ENCODE peak calls at places on chromosomes 3 and 15, in five cellular contexts. One of them, this sample, is unnamed.

GRCh38 chr15:91291673-91292072 is 191.6 kb downstream of the SV2B start:
- DNase-seq in DND-41: no peak
- DNase-seq in left ventricle myocardium inferior: no peak
- DNase-seq in CD8-positive, alpha-beta memory T cell: no peak
- DNase-seq in sigmoid colon: no peak
- DNase-seq in this sample: no peak

GRCh38 chr3:67349551-67350174 is 304.7 kb downstream of the SUCLG2 start:
- DNase-seq in CD8-positive, alpha-beta memory T cell: no peak
- DNase-seq in left ventricle myocardium inferior: no peak
- DNase-seq in DND-41: no peak
- DNase-seq in sigmoid colon: no peak
- DNase-seq in this sample: no peak

GRCh38 chr3:98013428-98014349 is 21.4 kb downstream of the GABRR3 start:
- DNase-seq in sigmoid colon: no peak
- DNase-seq in DND-41: no peak
- DNase-seq in CD8-positive, alpha-beta memory T cell: no peak
- DNase-seq in left ventricle myocardium inferior: no peak
- DNase-seq in this sample: no peak

GRCh38 chr15:31471731-31472430 is 145.2 kb downstream of the KLF13 start:
- DNase-seq in sigmoid colon: no peak
- DNase-seq in DND-41: no peak
- DNase-seq in left ventricle myocardium inferior: no peak
- DNase-seq in CD8-positive, alpha-beta memory T cell: no peak
- DNase-seq in this sample: no peak

GRCh38 chr3:193851941-193852674 is 259.1 kb downstream of the OPA1 start:
- DNase-seq in CD8-positive, alpha-beta memory T cell: no peak
- DNase-seq in sigmoid colon: no peak
- DNase-seq in DND-41: no peak
- DNase-seq in left ventricle myocardium inferior: no peak
- DNase-seq in this sample: no peak

GRCh38 chr3:4529901-4530588 is 36.9 kb downstream of the ITPR1 start:
- DNase-seq in left ventricle myocardium inferior: no peak
- DNase-seq in CD8-positive, alpha-beta memory T cell: no peak
- DNase-seq in DND-41: no peak
- DNase-seq in sigmoid colon: no peak
- DNase-seq in this sample: no peak

GRCh38 chr15:52183562-52184173 is 7.5 kb downstream of the GNB5 start:
- DNase-seq in sigmoid colon: no peak
- DNase-seq in left ventricle myocardium inferior: no peak
- DNase-seq in DND-41: no peak
- DNase-seq in CD8-positive, alpha-beta memory T cell: no peak
- DNase-seq in this sample: no peak

GRCh38 chr15:39429898-39430357 is 151.0 kb upstream of the THBS1 start:
- DNase-seq in CD8-positive, alpha-beta memory T cell: no peak
- DNase-seq in sigmoid colon: no peak
- DNase-seq in DND-41: no peak
- DNase-seq in left ventricle myocardium inferior: no peak
- DNase-seq in this sample: no peak

GRCh38 chr15:31487811-31488436 is 161.3 kb downstream of the KLF13 start:
- DNase-seq in left ventricle myocardium inferior: no peak
- DNase-seq in sigmoid colon: no peak
- DNase-seq in CD8-positive, alpha-beta memory T cell: no peak
- DNase-seq in DND-41: no peak
- DNase-seq in this sample: no peak

GRCh38 chr15:88740356-88740755 is 62.9 kb upstream of the ACAN start:
- DNase-seq in left ventricle myocardium inferior: no peak
- DNase-seq in sigmoid colon: no peak
- DNase-seq in CD8-positive, alpha-beta memory T cell: no peak
- DNase-seq in DND-41: no peak
- DNase-seq in this sample: no peak

GRCh38 chr3:14297784-14298236 is 104.6 kb upstream of the SLC6A6 start:
- DNase-seq in CD8-positive, alpha-beta memory T cell: no peak
- DNase-seq in DND-41: no peak
- DNase-seq in sigmoid colon: peak; percentile 80
- DNase-seq in left ventricle myocardium inferior: peak; percentile 44
- DNase-seq in this sample: no peak

GRCh38 chr3:185796431-185797107 is 28.3 kb downstream of the IGF2BP2 start:
- DNase-seq in DND-41: no peak
- DNase-seq in sigmoid colon: no peak
- DNase-seq in left ventricle myocardium inferior: no peak
- DNase-seq in CD8-positive, alpha-beta memory T cell: no peak
- DNase-seq in this sample: no peak

GRCh38 chr3:27105904-27106303 is 263.3 kb downstream of the NEK10 start:
- DNase-seq in DND-41: no peak
- DNase-seq in sigmoid colon: no peak
- DNase-seq in CD8-positive, alpha-beta memory T cell: no peak
- DNase-seq in left ventricle myocardium inferior: no peak
- DNase-seq in this sample: no peak

GRCh38 chr3:142065344-142065743 is 84.0 kb downstream of the TFDP2 start:
- DNase-seq in CD8-positive, alpha-beta memory T cell: no peak
- DNase-seq in DND-41: no peak
- DNase-seq in sigmoid colon: no peak
- DNase-seq in left ventricle myocardium inferior: no peak
- DNase-seq in this sample: no peak

GRCh38 chr15:77650285-77650684 is 17.6 kb upstream of the LINGO1 start:
- DNase-seq in left ventricle myocardium inferior: no peak
- DNase-seq in sigmoid colon: no peak
- DNase-seq in DND-41: peak; percentile 20
- DNase-seq in CD8-positive, alpha-beta memory T cell: no peak
- DNase-seq in this sample: no peak

GRCh38 chr3:170839518-170840100 is 30.4 kb downstream of the RPL22L1 start:
- DNase-seq in CD8-positive, alpha-beta memory T cell: no peak
- DNase-seq in DND-41: no peak
- DNase-seq in left ventricle myocardium inferior: no peak
- DNase-seq in sigmoid colon: no peak
- DNase-seq in this sample: no peak

GRCh38 chr3:170997966-170998913 is 28.3 kb downstream of the SLC2A2 start:
- DNase-seq in DND-41: no peak
- DNase-seq in sigmoid colon: no peak
- DNase-seq in CD8-positive, alpha-beta memory T cell: no peak
- DNase-seq in left ventricle myocardium inferior: no peak
- DNase-seq in this sample: no peak

GRCh38 chr3:187845826-187846225 is 100.6 kb upstream of the BCL6 start:
- DNase-seq in left ventricle myocardium inferior: no peak
- DNase-seq in sigmoid colon: no peak
- DNase-seq in CD8-positive, alpha-beta memory T cell: no peak
- DNase-seq in DND-41: no peak
- DNase-seq in this sample: no peak

GRCh38 chr15:66771351-66771650 is 69.3 kb downstream of the SMAD6 start:
- DNase-seq in sigmoid colon: no peak
- DNase-seq in left ventricle myocardium inferior: no peak
- DNase-seq in CD8-positive, alpha-beta memory T cell: no peak
- DNase-seq in DND-41: no peak
- DNase-seq in this sample: no peak

GRCh38 chr15:45199136-45199810 is 11.5 kb upstream of the SHF start:
- DNase-seq in left ventricle myocardium inferior: no peak
- DNase-seq in DND-41: peak; percentile 37
- DNase-seq in sigmoid colon: no peak
- DNase-seq in CD8-positive, alpha-beta memory T cell: peak; percentile 10
- DNase-seq in this sample: peak; percentile 48

GRCh38 chr3:59566481-59566975 is 516.7 kb upstream of the CFAP20DC start:
- DNase-seq in CD8-positive, alpha-beta memory T cell: no peak
- DNase-seq in sigmoid colon: no peak
- DNase-seq in left ventricle myocardium inferior: no peak
- DNase-seq in DND-41: no peak
- DNase-seq in this sample: no peak

GRCh38 chr3:41794748-41795589 is 166.9 kb downstream of the ULK4 start:
- DNase-seq in DND-41: no peak
- DNase-seq in left ventricle myocardium inferior: no peak
- DNase-seq in CD8-positive, alpha-beta memory T cell: no peak
- DNase-seq in sigmoid colon: no peak
- DNase-seq in this sample: no peak

GRCh38 chr3:40532252-40532651 is 7.5 kb downstream of the ZNF621 start:
- DNase-seq in left ventricle myocardium inferior: no peak
- DNase-seq in sigmoid colon: no peak
- DNase-seq in DND-41: no peak
- DNase-seq in CD8-positive, alpha-beta memory T cell: no peak
- DNase-seq in this sample: no peak

GRCh38 chr15:92082217-92082843 is 228.8 kb downstream of the SLCO3A1 start:
- DNase-seq in left ventricle myocardium inferior: peak; percentile 67
- DNase-seq in CD8-positive, alpha-beta memory T cell: peak; percentile 24
- DNase-seq in DND-41: peak; percentile 67
- DNase-seq in sigmoid colon: peak; percentile 80
- DNase-seq in this sample: peak; percentile 21

GRCh38 chr3:49607105-49607591 is 52.9 kb downstream of the BSN start:
- DNase-seq in DND-41: no peak
- DNase-seq in left ventricle myocardium inferior: no peak
- DNase-seq in sigmoid colon: peak; percentile 37
- DNase-seq in CD8-positive, alpha-beta memory T cell: no peak
- DNase-seq in this sample: no peak

GRCh38 chr3:128491071-128491899 is 1.7 kb downstream of the GATA2 start:
- DNase-seq in DND-41: no peak
- DNase-seq in left ventricle myocardium inferior: no peak
- DNase-seq in sigmoid colon: peak; percentile 61
- DNase-seq in CD8-positive, alpha-beta memory T cell: no peak
- DNase-seq in this sample: peak; percentile 26

GRCh38 chr3:12136371-12136770 is 22.3 kb downstream of the TIMP4 start:
- DNase-seq in DND-41: no peak
- DNase-seq in CD8-positive, alpha-beta memory T cell: no peak
- DNase-seq in left ventricle myocardium inferior: no peak
- DNase-seq in sigmoid colon: no peak
- DNase-seq in this sample: no peak

GRCh38 chr3:2516762-2517441 is 418.2 kb downstream of the CNTN4 start:
- DNase-seq in sigmoid colon: no peak
- DNase-seq in CD8-positive, alpha-beta memory T cell: no peak
- DNase-seq in DND-41: no peak
- DNase-seq in left ventricle myocardium inferior: no peak
- DNase-seq in this sample: no peak

GRCh38 chr3:11240496-11240895 is 31.7 kb upstream of the ATG7 start:
- DNase-seq in left ventricle myocardium inferior: no peak
- DNase-seq in DND-41: no peak
- DNase-seq in CD8-positive, alpha-beta memory T cell: no peak
- DNase-seq in sigmoid colon: no peak
- DNase-seq in this sample: no peak

GRCh38 chr3:157868168-157868567 is 238.1 kb downstream of the SHOX2 start:
- DNase-seq in sigmoid colon: no peak
- DNase-seq in DND-41: no peak
- DNase-seq in left ventricle myocardium inferior: no peak
- DNase-seq in CD8-positive, alpha-beta memory T cell: no peak
- DNase-seq in this sample: no peak

GRCh38 chr3:135597855-135598254 is 367.7 kb upstream of the PPP2R3A start:
- DNase-seq in left ventricle myocardium inferior: no peak
- DNase-seq in CD8-positive, alpha-beta memory T cell: no peak
- DNase-seq in DND-41: no peak
- DNase-seq in sigmoid colon: no peak
- DNase-seq in this sample: no peak

DNA sequence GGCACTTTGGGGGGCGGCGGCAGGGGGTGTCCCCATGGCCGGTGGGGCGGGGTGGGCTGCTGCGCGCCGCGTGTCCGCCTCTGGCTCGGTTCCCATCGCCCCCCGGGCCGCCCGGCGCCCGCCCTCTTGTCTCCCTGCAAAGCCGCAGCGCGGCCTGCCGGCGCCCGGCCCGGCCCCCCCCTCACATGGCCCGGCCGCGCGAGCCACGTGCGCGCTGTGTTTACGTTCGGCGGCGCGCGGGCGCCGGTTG is 492 bp downstream of the NR1D2 start:
- DNase-seq in DND-41: no peak
- DNase-seq in CD8-positive, alpha-beta memory T cell: no peak
- DNase-seq in left ventricle myocardium inferior: no peak
- DNase-seq in sigmoid colon: no peak
- DNase-seq in this sample: no peak
- H3K4me3 ChIP-seq in DND-41: no peak overlapping the region
- H3K4me3 ChIP-seq in CD8-positive, alpha-beta memory T cell: no peak overlapping the region
- H3K4me3 ChIP-seq in left ventricle myocardium inferior: peak overlapping the region; percentile 80
- H3K4me3 ChIP-seq in sigmoid colon: peak overlapping the region; percentile 94
- H3K4me3 ChIP-seq in this sample: no peak overlapping the region

GRCh38 chr3:168624195-168624594 is 528.5 kb upstream of the GOLIM4 start:
- DNase-seq in CD8-positive, alpha-beta memory T cell: no peak
- DNase-seq in left ventricle myocardium inferior: no peak
- DNase-seq in DND-41: no peak
- DNase-seq in sigmoid colon: no peak
- DNase-seq in this sample: no peak

GRCh38 chr3:168625477-168625876 is 529.8 kb upstream of the GOLIM4 start:
- DNase-seq in left ventricle myocardium inferior: no peak
- DNase-seq in DND-41: no peak
- DNase-seq in sigmoid colon: no peak
- DNase-seq in CD8-positive, alpha-beta memory T cell: no peak
- DNase-seq in this sample: no peak

GRCh38 chr3:168624892-168625291 is 529.2 kb upstream of the GOLIM4 start:
- DNase-seq in CD8-positive, alpha-beta memory T cell: no peak
- DNase-seq in left ventricle myocardium inferior: no peak
- DNase-seq in sigmoid colon: no peak
- DNase-seq in DND-41: no peak
- DNase-seq in this sample: no peak

GRCh38 chr3:168620854-168621253 is 525.1 kb upstream of the GOLIM4 start:
- DNase-seq in sigmoid colon: no peak
- DNase-seq in CD8-positive, alpha-beta memory T cell: no peak
- DNase-seq in DND-41: no peak
- DNase-seq in left ventricle myocardium inferior: no peak
- DNase-seq in this sample: no peak

GRCh38 chr3:168622795-168623194 is 527.1 kb upstream of the GOLIM4 start:
- DNase-seq in CD8-positive, alpha-beta memory T cell: no peak
- DNase-seq in sigmoid colon: no peak
- DNase-seq in DND-41: no peak
- DNase-seq in left ventricle myocardium inferior: no peak
- DNase-seq in this sample: no peak
- H3K4me1 ChIP-seq in CD8-positive, alpha-beta memory T cell: no peaks in the 10 kb centered on the region
- H3K4me1 ChIP-seq in sigmoid colon: peaks cover 13% of the 10 kb centered on the region
- H3K4me1 ChIP-seq in DND-41: no peaks in the 10 kb centered on the region
- H3K4me1 ChIP-seq in left ventricle myocardium inferior: no peaks in the 10 kb centered on the region
- H3K4me1 ChIP-seq in this sample: no peaks in the 10 kb centered on the region

DNA sequence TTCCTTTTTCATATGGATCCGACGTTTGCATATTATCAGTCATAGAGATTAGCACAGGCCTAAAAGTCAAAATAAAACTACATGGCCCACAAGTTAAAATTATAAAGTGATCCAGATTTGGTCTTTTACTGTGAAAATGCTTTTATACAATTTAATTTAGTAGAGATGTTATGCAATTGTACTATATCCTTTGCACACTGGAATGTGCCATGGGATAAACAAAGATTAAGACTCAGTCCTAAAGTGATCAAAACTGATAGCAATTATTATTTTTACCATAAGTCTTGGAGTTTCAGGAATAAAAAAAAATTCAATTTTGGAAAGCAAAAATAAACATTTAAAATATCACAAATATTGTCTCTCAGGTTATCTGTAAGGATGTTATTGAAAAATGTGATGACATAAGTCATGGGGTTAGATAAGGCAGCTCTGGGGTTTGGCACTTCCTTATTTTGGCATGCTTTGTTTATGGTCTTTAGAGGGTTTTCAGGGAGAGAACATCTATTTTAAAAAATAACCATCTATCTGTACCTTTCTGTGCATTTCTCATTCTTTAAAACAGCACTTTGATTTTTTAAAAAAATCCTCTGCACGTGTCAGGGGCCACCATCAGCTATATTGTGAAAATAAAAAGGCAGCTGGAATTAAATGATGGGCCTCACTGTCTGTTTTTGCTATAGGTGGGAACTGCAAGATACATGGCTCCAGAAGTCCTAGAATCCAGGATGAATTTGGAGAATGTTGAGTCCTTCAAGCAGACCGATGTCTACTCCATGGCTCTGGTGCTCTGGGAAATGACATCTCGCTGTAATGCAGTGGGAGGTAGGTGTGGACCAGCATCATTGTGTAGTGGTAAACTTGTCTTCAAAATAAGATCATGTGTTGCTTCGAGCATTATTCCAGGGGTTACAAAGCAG is 67.3 kb downstream of the TGFBR2 start:
- DNase-seq in DND-41: no peak
- DNase-seq in sigmoid colon: no peak
- DNase-seq in left ventricle myocardium inferior: no peak
- DNase-seq in CD8-positive, alpha-beta memory T cell: no peak
- DNase-seq in this sample: no peak
- H3K36me3 ChIP-seq in DND-41: peaks cover 89% of the 10 kb centered on the region
- H3K36me3 ChIP-seq in sigmoid colon: peaks cover 23% of the 10 kb centered on the region
- H3K36me3 ChIP-seq in left ventricle myocardium inferior: peaks cover 93% of the 10 kb centered on the region
- H3K36me3 ChIP-seq in CD8-positive, alpha-beta memory T cell: peaks cover 46% of the 10 kb centered on the region
- H3K36me3 ChIP-seq in this sample: peaks cover 65% of the 10 kb centered on the region

GRCh38 chr15:79617071-79617470 is 184.9 kb downstream of the MINAR1 start:
- DNase-seq in left ventricle myocardium inferior: no peak
- DNase-seq in sigmoid colon: no peak
- DNase-seq in CD8-positive, alpha-beta memory T cell: no peak
- DNase-seq in DND-41: no peak
- DNase-seq in this sample: no peak
- H3K4me3 ChIP-seq in left ventricle myocardium inferior: no peak overlapping the region
- H3K4me3 ChIP-seq in sigmoid colon: no peak overlapping the region
- H3K4me3 ChIP-seq in CD8-positive, alpha-beta memory T cell: no peak overlapping the region
- H3K4me3 ChIP-seq in DND-41: no peak overlapping the region
- H3K4me3 ChIP-seq in this sample: no peak overlapping the region